ENCODE peak calls at places on chromosomes 6 and 20, in four cellular contexts. X, D, T and E are unnamed samples.

GRCh38 chr6:7086488-7086887 is 21.3 kb upstream of the RREB1 start:
- DNase-seq in X (no peak), D (no peak), T (no peak), E (no peak)

GRCh38 chr6:39778581-39779270 is 13.4 kb upstream of the DAAM2 start:
- DNase-seq in D (no peak), T (no peak), X (no peak), E (no peak)

GRCh38 chr20:62624325-62624690 is 18.0 kb upstream of the SLCO4A1 start:
- DNase-seq in D (no peak), T (no peak), X (no peak), E (no peak)

GRCh38 chr20:20480689-20481088 is 112.8 kb downstream of the INSM1 start:
- DNase-seq in D (no peak), T (no peak), X (no peak), E (no peak)

GRCh38 chr20:52630138-52630537 is 342.0 kb upstream of the TSHZ2 start:
- DNase-seq in X (no peak), D (no peak), T (no peak), E (no peak)

GRCh38 chr20:24766143-24766527 is 182.9 kb upstream of the CST7 start:
- DNase-seq in X (no peak), D (no peak), T (no peak), E (no peak)

GRCh38 chr6:158284340-158285210 is 27.7 kb upstream of the TULP4 start:
- DNase-seq in T (no peak), X (no peak), D (peak), E (no peak)

GRCh38 chr6:33696076-33696475 is 15.4 kb downstream of the UQCC2 start:
- DNase-seq in T (no peak), X (no peak), D (no peak), E (no peak)

GRCh38 chr6:52304917-52305316 is 20.4 kb upstream of the MCM3 start:
- DNase-seq in D (peak), T (no peak), X (no peak), E (no peak)